ENCODE peak calls at places on chromosomes 13 and 19, in four cellular contexts. P is psoas muscle; X is mesenteric fat pad; Y is activated T-helper 1 cell treated with anti-CD3 and anti-CD28 coated beads, Interleukin-2, amount 50 U/mL, for 16 hours. H is an unnamed sample.
A peak's percentile ranks its signal among the peaks of the same experiment; 100 is the strongest.

GRCh38 chr13:109389892-109390345 is 396.5 kb downstream of the IRS2 start:
- DNase-seq in X (no peak), Y (no peak), P (no peak), H (no peak)

GRCh38 chr13:100235311-100235901 is 146.5 kb downstream of the PCCA start:
- DNase-seq in Y (no peak), X (no peak), P (no peak), H (no peak)

GRCh38 chr19:31014668-31015067 is 334.6 kb downstream of the TSHZ3 start:
- DNase-seq in Y (no peak), X (no peak), P (no peak), H (no peak)

GRCh38 chr13:28819748-28820098 is 416 bp upstream of the MTUS2 start:
- DNase-seq in Y (no peak), X (no peak), P (no peak), H (no peak)

GRCh38 chr19:48393196-48393558 is 291 bp upstream of the GRIN2D start:
- DNase-seq in Y (no peak), X (no peak), P (no peak), H (no peak)

GRCh38 chr19:8238251-8238650 is 29.1 kb downstream of the CERS4 start:
- DNase-seq in P (no peak), Y (no peak), X (no peak), H (no peak)

GRCh38 chr19:35417278-35417677 is 30.8 kb upstream of the FFAR2 start:
- DNase-seq in X (no peak), Y (no peak), P (no peak), H (no peak)

GRCh38 chr19:18062043-18062442 is 24.7 kb downstream of the IL12RB1 start:
- DNase-seq in P (no peak), X (no peak), Y (no peak), H (no peak)

GRCh38 chr19:16938211-16938610 is 49.4 kb downstream of the F2RL3 start:
- DNase-seq in P (no peak), Y (no peak), X (peak; percentile 53), H (peak; percentile 25)

GRCh38 chr13:76637651-76638111 is 248.5 kb downstream of the KCTD12 start:
- DNase-seq in X (no peak), Y (no peak), P (no peak), H (no peak)

GRCh38 chr19:54041969-54042606 is 21.6 kb downstream of the VSTM1 start:
- DNase-seq in Y (no peak), P (no peak), X (no peak), H (no peak)

GRCh38 chr19:8257052-8257443 is 47.9 kb downstream of the CERS4 start:
- DNase-seq in P (peak; percentile 28), X (no peak), Y (no peak), H (no peak)

GRCh38 chr19:7265963-7266362 is 28.3 kb downstream of the INSR start:
- DNase-seq in Y (no peak), P (peak; percentile 55), X (no peak), H (no peak)

GRCh38 chr19:18507021-18507726 is 14.7 kb downstream of the ELL start:
- DNase-seq in X (no peak), Y (no peak), P (peak; percentile 88), H (no peak)

GRCh38 chr13:58949646-58950045 is 1214.1 kb downstream of the DIAPH3 start:
- DNase-seq in P (no peak), X (no peak), Y (no peak), H (no peak)

GRCh38 chr19:34274827-34275625 is 20.7 kb downstream of the GARRE1 start:
- DNase-seq in X (no peak), P (no peak), Y (no peak), H (no peak)

GRCh38 chr13:113919761-113920160 is 54.1 kb downstream of the C13orf46 start:
- DNase-seq in Y (no peak), X (peak; percentile 49), P (no peak), H (no peak)

GRCh38 chr13:27605610-27606200 is 14.6 kb downstream of the LNX2 start:
- DNase-seq in X (no peak), Y (no peak), P (no peak), H (no peak)

GRCh38 chr13:25085125-25085742 is 10.7 kb upstream of the PABPC3 start:
- DNase-seq in P (no peak), Y (no peak), X (no peak), H (no peak)

GRCh38 chr13:23069571-23069970 is 111.2 kb upstream of the SGCG start:
- DNase-seq in X (no peak), P (no peak), Y (no peak), H (no peak)

GRCh38 chr13:46804391-46804815 is 7.4 kb upstream of the ESD start:
- DNase-seq in Y (no peak), X (no peak), P (no peak), H (no peak)

GRCh38 chr19:46482645-46483044 is 11.3 kb upstream of the PNMA8A start:
- DNase-seq in X (no peak), Y (no peak), P (no peak), H (no peak)

GRCh38 chr19:21358768-21359451 is at the start of gene ZNF738:
- DNase-seq in P (peak; percentile 94), X (peak; percentile 96), Y (peak; percentile 59), H (peak; percentile 96)

GRCh38 chr13:106573855-106574254 is 5.9 kb upstream of the ARGLU1 start:
- DNase-seq in Y (no peak), X (no peak), P (peak; percentile 73), H (peak; percentile 77)

GRCh38 chr19:44677019-44677809 is 5.9 kb downstream of the CEACAM19 start:
- DNase-seq in Y (no peak), P (no peak), X (no peak), H (no peak)

GRCh38 chr19:34838753-34839431 is 65.9 kb upstream of the ZNF599 start:
- DNase-seq in Y (no peak), P (no peak), X (no peak), H (no peak)

GRCh38 chr19:35846038-35846668 is 6.2 kb downstream of the NPHS1 start:
- DNase-seq in X (no peak), P (no peak), Y (no peak), H (no peak)

GRCh38 chr19:45100797-45101196 is 7.8 kb downstream of the PPP1R37 start:
- DNase-seq in X (no peak), Y (no peak), P (no peak), H (no peak)

GRCh38 chr19:19860756-19861390 is 4.8 kb upstream of the ZNF253 start:
- DNase-seq in X (no peak), Y (no peak), P (no peak), H (no peak)

GRCh38 chr19:4328243-4328990 is 10.2 kb downstream of the STAP2 start:
- DNase-seq in Y (peak; percentile 70), X (peak; percentile 97), P (peak; percentile 99), H (peak; percentile 99)

GRCh38 chr13:21005193-21005592 is 56.2 kb downstream of the LATS2 start:
- DNase-seq in P (no peak), X (peak; percentile 43), Y (no peak), H (no peak)

GRCh38 chr13:101829484-101829883 is 377.0 kb downstream of the ITGBL1 start:
- DNase-seq in P (no peak), Y (no peak), X (no peak), H (no peak)

GRCh38 chr13:44249439-44249838 is 124.2 kb upstream of the SERP2 start:
- DNase-seq in Y (no peak), X (no peak), P (peak; percentile 78), H (peak; percentile 91)

GRCh38 chr13:51980918-51981317 is 30.3 kb downstream of the ATP7B start:
- DNase-seq in P (no peak), Y (no peak), X (no peak), H (no peak)

GRCh38 chr13:95643814-95644598 is 500 bp downstream of the DZIP1 start:
- DNase-seq in P (peak; percentile 59), X (no peak), Y (no peak), H (no peak)

GRCh38 chr13:100465558-100465957 is 123.0 kb downstream of the GGACT start:
- DNase-seq in P (no peak), Y (no peak), X (no peak), H (no peak)

GRCh38 chr19:48745208-48745995 is 1.3 kb downstream of the IZUMO1 start:
- DNase-seq in Y (no peak), X (no peak), P (peak; percentile 75), H (peak; percentile 75)

GRCh38 chr19:12723643-12724426 is at the start of gene TNPO2:
- DNase-seq in Y (peak; percentile 36), X (no peak), P (peak; percentile 69), H (peak; percentile 77)